ENCODE peak calls at places on chromosomes 1 and 21, in ten cellular contexts. Z is tibial nerve, E is left ventricle myocardium inferior, P is stomach, X is heart right ventricle, L is spleen, S is gastrocnemius medialis, U is mucosa of descending colon, Q is cardiac muscle cell, F is fibroblast of lung. O is an unnamed sample.

GRCh38 chr1:76939107-76939816 is 72.0 kb downstream of the ST6GALNAC5 start:
- DNase-seq in P (no peak), S (no peak), F (peak; percentile 62), Z (no peak), E (no peak), L (no peak), U (no peak), X (no peak), Q (peak; percentile 57), O (no peak)

GRCh38 chr1:17502326-17502778 is 37.1 kb upstream of the ARHGEF10L start:
- DNase-seq in Z (peak; percentile 90), L (peak; percentile 89), F (peak; percentile 93), Q (peak; percentile 88), P (peak; percentile 88), X (peak; percentile 89), U (peak; percentile 90), S (peak; percentile 86), E (peak; percentile 85), O (peak; percentile 72)

GRCh38 chr1:90351019-90351418 is 356.1 kb downstream of the ZNF326 start:
- DNase-seq in E (no peak), P (no peak), U (no peak), F (no peak), X (no peak), Z (no peak), L (no peak), S (no peak), Q (no peak), O (no peak)

GRCh38 chr1:112849425-112849966 is 106.5 kb downstream of the SLC16A1 start:
- DNase-seq in F (peak; percentile 34), Z (no peak), Q (peak; percentile 31), L (no peak), S (no peak), P (no peak), U (peak; percentile 53), E (peak; percentile 22), X (peak; percentile 13), O (no peak)

GRCh38 chr1:111738133-111738435 is 1.1 kb downstream of the INKA2 start:
- DNase-seq in Z (no peak), P (no peak), X (no peak), F (no peak), S (no peak), Q (no peak), E (no peak), U (no peak), L (no peak), O (no peak)

GRCh38 chr1:109357673-109358072 is 40.0 kb downstream of the SORT1 start:
- DNase-seq in U (no peak), X (no peak), E (no peak), F (peak; percentile 33), Q (no peak), S (no peak), P (no peak), L (no peak), Z (no peak), O (no peak)

GRCh38 chr1:198880397-198880796 is 241.6 kb downstream of the PTPRC start:
- DNase-seq in F (peak; percentile 72), Z (no peak), L (no peak), Q (no peak), U (no peak), X (no peak), P (no peak), S (no peak), E (no peak), O (peak; percentile 71)

GRCh38 chr21:40668535-40669275 is 178.3 kb downstream of the DSCAM start:
- DNase-seq in F (no peak), Z (no peak), L (no peak), Q (no peak), P (no peak), U (no peak), E (no peak), S (no peak), X (no peak), O (no peak)

GRCh38 chr1:15275921-15276683 is 29.1 kb downstream of the FHAD1 start:
- DNase-seq in Q (no peak), X (no peak), E (no peak), F (no peak), S (no peak), P (no peak), Z (no peak), U (no peak), L (no peak), O (no peak)

GRCh38 chr1:15273274-15273673 is 26.3 kb downstream of the FHAD1 start:
- DNase-seq in F (no peak), U (no peak), Z (no peak), L (no peak), Q (no peak), S (no peak), E (no peak), X (no peak), P (no peak), O (no peak)

GRCh38 chr1:15271196-15271595 is 24.2 kb downstream of the FHAD1 start:
- DNase-seq in L (no peak), U (no peak), Q (no peak), S (no peak), P (no peak), X (no peak), Z (no peak), E (no peak), F (no peak), O (no peak)

GRCh38 chr1:15272009-15272781 is 25.2 kb downstream of the FHAD1 start:
- DNase-seq in L (no peak), Q (peak; percentile 87), S (no peak), U (peak; percentile 63), X (no peak), F (peak; percentile 77), Z (peak; percentile 61), P (peak; percentile 69), E (peak; percentile 31), O (peak; percentile 25)

GRCh38 chr1:15272782-15273127 is 25.7 kb downstream of the FHAD1 start:
- DNase-seq in Q (no peak), L (no peak), P (no peak), Z (no peak), S (no peak), F (no peak), X (no peak), E (no peak), U (no peak), O (no peak)
- TF ChIP-seq CTCF in Q (no peak), L (no peak), P (no peak), Z (no peak), S (no peak), F (no peak), X (no peak), E (peak; percentile 14), U (no peak), O (no peak)

GRCh38 chr1:205915354-205915990 is 27.8 kb downstream of the SLC26A9 start:
- DNase-seq in F (no peak), P (no peak), U (no peak), Q (peak; percentile 68), S (peak; percentile 30), L (no peak), Z (no peak), E (peak; percentile 39), X (peak; percentile 37), O (no peak)

GRCh38 chr1:205916541-205916940 is 26.7 kb downstream of the SLC26A9 start:
- DNase-seq in P (no peak), L (no peak), Q (no peak), E (no peak), X (no peak), S (peak; percentile 55), U (no peak), F (no peak), Z (no peak), O (no peak)

GRCh38 chr1:205914730-205915129 is 28.5 kb downstream of the SLC26A9 start:
- DNase-seq in Q (no peak), L (no peak), P (no peak), F (no peak), E (peak; percentile 44), Z (no peak), X (peak; percentile 50), S (peak; percentile 43), U (no peak), O (no peak)

GRCh38 chr1:205917466-205918248 is 25.6 kb downstream of the SLC26A9 start:
- DNase-seq in F (no peak), U (no peak), X (no peak), E (no peak), S (no peak), P (no peak), Q (no peak), L (peak; percentile 34), Z (no peak), O (no peak)

DNA sequence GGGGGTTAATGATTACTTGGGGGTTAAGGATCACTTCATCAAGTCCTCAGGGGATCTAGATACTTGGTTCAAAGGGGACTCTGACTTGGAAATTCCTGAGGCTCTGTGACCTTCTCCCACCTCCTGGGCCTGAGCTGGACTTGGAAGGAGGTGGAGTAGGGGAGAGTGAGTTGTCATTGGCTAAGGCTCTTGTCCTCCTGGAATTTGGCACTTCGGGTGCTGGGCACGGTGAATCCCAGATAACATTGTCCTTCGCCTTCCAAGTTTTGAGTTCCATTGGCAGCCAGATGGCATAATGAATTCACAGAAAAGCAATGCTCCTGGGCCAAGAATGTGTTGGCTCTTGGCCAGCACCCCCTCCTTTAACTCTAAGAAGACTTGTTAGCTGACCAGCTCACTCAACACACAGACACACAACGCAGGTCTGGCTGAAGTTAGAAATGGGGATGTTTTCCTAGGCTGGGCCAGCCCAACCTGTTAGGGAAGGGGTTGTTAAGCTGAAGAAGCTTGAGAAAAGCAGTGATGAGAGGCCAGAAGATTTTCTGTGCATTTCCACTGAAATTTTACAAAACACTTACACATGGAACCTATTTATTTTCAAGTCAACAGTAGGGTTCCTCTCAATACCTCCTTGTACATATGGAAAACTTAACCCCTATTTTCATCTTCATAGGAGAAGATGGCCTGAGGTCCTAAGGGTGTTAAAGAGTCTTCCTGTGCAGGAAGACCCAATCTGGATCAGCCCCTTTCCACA is 29.6 kb downstream of the SLC26A9 start:
- DNase-seq in Q (peak; percentile 59), Z (no peak), F (peak; percentile 11), P (peak; percentile 85), X (peak; percentile 67), U (no peak), L (no peak), S (peak; percentile 40), E (peak; percentile 75), O (no peak)
- H3K4me3 ChIP-seq in Q (no peak overlapping the region), Z (no peak overlapping the region), F (no peak overlapping the region), P (no peak overlapping the region), X (no peak overlapping the region), U (no peak overlapping the region), L (no peak overlapping the region), S (no peak overlapping the region), E (no peak overlapping the region), O (no peak overlapping the region)

GRCh38 chr1:207876129-207876528 is 34.8 kb downstream of the CD34 start:
- DNase-seq in F (no peak), Q (no peak), U (no peak), E (no peak), P (no peak), X (no peak), L (no peak), Z (no peak), S (no peak), O (no peak)
- TF ChIP-seq CTCF in F (peak; percentile 21), Q (peak; percentile 23), U (no peak), E (peak; percentile 51), P (no peak), X (peak; percentile 24), L (no peak), Z (no peak), S (no peak), O (peak; percentile 29)

DNA sequence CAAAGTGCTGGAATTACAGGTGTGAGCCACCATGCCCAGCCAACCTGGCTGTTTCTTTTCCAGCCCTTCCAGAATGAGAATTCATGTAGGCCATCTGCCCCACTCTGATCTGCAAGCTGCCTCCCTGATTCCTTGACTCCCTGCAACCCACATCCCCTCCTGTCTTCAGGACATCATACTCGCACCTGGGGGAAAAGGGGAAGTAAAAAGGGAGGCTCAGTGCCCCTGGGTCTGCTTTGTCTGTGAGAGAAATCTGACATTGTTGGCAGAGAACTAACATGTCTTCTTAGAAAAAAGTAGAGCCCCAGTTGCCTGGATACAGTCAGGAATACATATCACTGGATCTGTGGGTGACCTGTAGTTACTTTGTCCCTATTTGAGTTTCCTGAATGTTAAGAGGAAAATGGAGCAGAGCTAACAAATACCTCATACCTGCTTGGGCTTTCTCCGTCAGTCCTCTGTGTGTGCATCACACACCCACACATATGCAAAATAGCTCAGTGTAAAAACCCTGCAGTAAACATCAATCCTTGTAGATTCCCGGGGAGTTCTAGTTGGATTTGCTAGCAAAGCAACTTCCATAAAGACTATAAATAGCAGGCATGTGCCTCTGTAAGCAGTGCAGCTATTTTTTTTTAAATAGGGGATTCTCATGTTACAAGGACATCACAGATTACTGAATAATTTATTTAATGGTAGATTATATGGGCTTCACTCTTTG is 62.9 kb downstream of the TEX35 start:
- DNase-seq in Z (no peak), S (no peak), Q (peak; percentile 32), P (no peak), L (no peak), X (no peak), U (no peak), E (no peak), F (peak; percentile 49), O (no peak)
- H3K4me3 ChIP-seq in Z (no peak overlapping the region), S (no peak overlapping the region), Q (no peak overlapping the region), P (no peak overlapping the region), L (no peak overlapping the region), X (no peak overlapping the region), U (no peak overlapping the region), E (no peak overlapping the region), F (no peak overlapping the region), O (no peak overlapping the region)